ENCODE peak calls at places on chromosomes 4 and X, in five cellular contexts. One of them, this sample, is unnamed.

GRCh38 chr4:145278341-145279121 is 98.1 kb upstream of the OTUD4 start:
- DNase-seq in right atrium auricular region: no peak
- DNase-seq in AG04450: no peak
- DNase-seq in heart right ventricle: no peak
- DNase-seq in sigmoid colon: no peak
- DNase-seq in this sample: peak; percentile 62

GRCh38 chr4:119748853-119749252 is 120.2 kb upstream of the PDE5A start:
- DNase-seq in heart right ventricle: no peak
- DNase-seq in sigmoid colon: no peak
- DNase-seq in right atrium auricular region: no peak
- DNase-seq in AG04450: no peak
- DNase-seq in this sample: no peak

GRCh38 chr4:158571736-158572135 is 50.1 kb downstream of the RXFP1 start:
- DNase-seq in heart right ventricle: no peak
- DNase-seq in right atrium auricular region: no peak
- DNase-seq in sigmoid colon: no peak
- DNase-seq in AG04450: no peak
- DNase-seq in this sample: no peak

GRCh38 chrX:153650959-153651358 is 4.0 kb downstream of the DUSP9 start:
- DNase-seq in sigmoid colon: no peak
- DNase-seq in heart right ventricle: no peak
- DNase-seq in right atrium auricular region: no peak
- DNase-seq in AG04450: no peak
- DNase-seq in this sample: peak; percentile 20

GRCh38 chr4:13844740-13845139 is 217.2 kb upstream of the BOD1L1 start:
- DNase-seq in heart right ventricle: no peak
- DNase-seq in AG04450: no peak
- DNase-seq in right atrium auricular region: no peak
- DNase-seq in sigmoid colon: no peak
- DNase-seq in this sample: no peak

GRCh38 chr4:130486186-130486585 is 1390.2 kb downstream of the C4orf33 start:
- DNase-seq in heart right ventricle: no peak
- DNase-seq in sigmoid colon: no peak
- DNase-seq in right atrium auricular region: no peak
- DNase-seq in AG04450: no peak
- DNase-seq in this sample: no peak

GRCh38 chr4:94831607-94832006 is 73.9 kb downstream of the BMPR1B start:
- DNase-seq in right atrium auricular region: no peak
- DNase-seq in AG04450: no peak
- DNase-seq in sigmoid colon: no peak
- DNase-seq in heart right ventricle: no peak
- DNase-seq in this sample: no peak

GRCh38 chr4:41681054-41681453 is 67.5 kb downstream of the PHOX2B start:
- DNase-seq in heart right ventricle: peak; percentile 31
- DNase-seq in right atrium auricular region: no peak
- DNase-seq in sigmoid colon: no peak
- DNase-seq in AG04450: no peak
- DNase-seq in this sample: no peak

GRCh38 chr4:15925830-15926229 is 12.7 kb downstream of the FGFBP1 start:
- DNase-seq in right atrium auricular region: no peak
- DNase-seq in sigmoid colon: no peak
- DNase-seq in heart right ventricle: no peak
- DNase-seq in AG04450: no peak
- DNase-seq in this sample: no peak

GRCh38 chrX:47212381-47213293 is 5.8 kb upstream of the CDK16 start:
- DNase-seq in right atrium auricular region: no peak
- DNase-seq in heart right ventricle: no peak
- DNase-seq in AG04450: no peak
- DNase-seq in sigmoid colon: peak; percentile 44
- DNase-seq in this sample: no peak

GRCh38 chr4:11966782-11967181 is 538.1 kb upstream of the HS3ST1 start:
- DNase-seq in sigmoid colon: no peak
- DNase-seq in AG04450: no peak
- DNase-seq in right atrium auricular region: no peak
- DNase-seq in heart right ventricle: no peak
- DNase-seq in this sample: no peak

GRCh38 chrX:1140236-1140681 is 72.2 kb downstream of the CRLF2 start:
- DNase-seq in heart right ventricle: no peak
- DNase-seq in sigmoid colon: peak; percentile 20
- DNase-seq in right atrium auricular region: no peak
- DNase-seq in AG04450: no peak
- DNase-seq in this sample: peak; percentile 21

GRCh38 chr4:8761167-8761823 is 110.3 kb downstream of the HMX1 start:
- DNase-seq in heart right ventricle: no peak
- DNase-seq in right atrium auricular region: no peak
- DNase-seq in sigmoid colon: peak; percentile 43
- DNase-seq in AG04450: no peak
- DNase-seq in this sample: no peak

GRCh38 chr4:4990857-4991540 is 28.3 kb downstream of the CYTL1 start:
- DNase-seq in heart right ventricle: peak; percentile 64
- DNase-seq in AG04450: no peak
- DNase-seq in sigmoid colon: peak; percentile 95
- DNase-seq in right atrium auricular region: peak; percentile 91
- DNase-seq in this sample: no peak

GRCh38 chr4:4992833-4993232 is 26.4 kb downstream of the CYTL1 start:
- DNase-seq in heart right ventricle: no peak
- DNase-seq in sigmoid colon: no peak
- DNase-seq in right atrium auricular region: no peak
- DNase-seq in AG04450: no peak
- DNase-seq in this sample: no peak

GRCh38 chr4:4990329-4990728 is 28.9 kb downstream of the CYTL1 start:
- DNase-seq in sigmoid colon: peak; percentile 65
- DNase-seq in AG04450: no peak
- DNase-seq in right atrium auricular region: no peak
- DNase-seq in heart right ventricle: no peak
- DNase-seq in this sample: no peak

GRCh38 chr4:4989083-4989622 is 30.1 kb downstream of the CYTL1 start:
- DNase-seq in AG04450: no peak
- DNase-seq in right atrium auricular region: no peak
- DNase-seq in sigmoid colon: no peak
- DNase-seq in heart right ventricle: no peak
- DNase-seq in this sample: no peak

GRCh38 chr4:4991541-4992099 is 27.6 kb downstream of the CYTL1 start:
- DNase-seq in right atrium auricular region: no peak
- DNase-seq in sigmoid colon: peak; percentile 63
- DNase-seq in AG04450: no peak
- DNase-seq in heart right ventricle: no peak
- DNase-seq in this sample: no peak
- H3K27ac ChIP-seq in right atrium auricular region: peak overlapping the region; percentile 71
- H3K27ac ChIP-seq in sigmoid colon: peak overlapping the region; percentile 79
- H3K27ac ChIP-seq in AG04450: peak overlapping the region; percentile 21
- H3K27ac ChIP-seq in heart right ventricle: no peak overlapping the region
- H3K27ac ChIP-seq in this sample: no peak overlapping the region

GRCh38 chrX:134573683-134574035 is 84.6 kb downstream of the PLAC1 start:
- DNase-seq in AG04450: no peak
- DNase-seq in right atrium auricular region: no peak
- DNase-seq in sigmoid colon: no peak
- DNase-seq in heart right ventricle: no peak
- DNase-seq in this sample: no peak
- H3K27ac ChIP-seq in AG04450: no peak overlapping the region
- H3K27ac ChIP-seq in right atrium auricular region: no peak overlapping the region
- H3K27ac ChIP-seq in sigmoid colon: no peak overlapping the region
- H3K27ac ChIP-seq in heart right ventricle: no peak overlapping the region
- H3K27ac ChIP-seq in this sample: no peak overlapping the region

GRCh38 chr4:154416183-154416543 is 75.4 kb downstream of the DCHS2 start:
- DNase-seq in sigmoid colon: peak; percentile 77
- DNase-seq in heart right ventricle: peak; percentile 36
- DNase-seq in right atrium auricular region: no peak
- DNase-seq in AG04450: no peak
- DNase-seq in this sample: no peak
- H3K27ac ChIP-seq in sigmoid colon: peak overlapping the region; percentile 85
- H3K27ac ChIP-seq in heart right ventricle: no peak overlapping the region
- H3K27ac ChIP-seq in right atrium auricular region: peak overlapping the region; percentile 54
- H3K27ac ChIP-seq in AG04450: no peak overlapping the region
- H3K27ac ChIP-seq in this sample: no peak overlapping the region

DNA sequence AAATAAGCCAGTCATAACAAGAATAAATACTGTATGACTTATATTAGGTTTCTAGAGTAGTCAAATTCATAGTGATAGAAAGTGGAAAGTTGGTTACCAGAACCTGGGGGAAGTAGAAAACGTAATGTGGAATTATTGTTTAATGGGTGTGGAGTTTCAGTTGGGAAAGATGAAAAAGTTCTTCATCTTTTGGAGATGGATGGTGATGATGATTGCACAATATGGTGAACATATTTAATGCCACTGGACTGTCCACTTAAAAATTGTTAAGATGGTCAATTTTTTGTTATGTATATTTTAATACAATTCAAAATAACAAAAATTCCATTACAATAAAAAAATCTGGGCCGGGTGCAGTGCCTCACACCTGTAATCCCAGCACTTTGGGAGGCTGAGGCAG is 289.6 kb downstream of the ZIC3 start:
- DNase-seq in sigmoid colon: no peak
- DNase-seq in right atrium auricular region: no peak
- DNase-seq in AG04450: no peak
- DNase-seq in heart right ventricle: no peak
- DNase-seq in this sample: no peak
- H3K27ac ChIP-seq in sigmoid colon: no peak overlapping the region
- H3K27ac ChIP-seq in right atrium auricular region: no peak overlapping the region
- H3K27ac ChIP-seq in AG04450: no peak overlapping the region
- H3K27ac ChIP-seq in heart right ventricle: no peak overlapping the region
- H3K27ac ChIP-seq in this sample: no peak overlapping the region

DNA sequence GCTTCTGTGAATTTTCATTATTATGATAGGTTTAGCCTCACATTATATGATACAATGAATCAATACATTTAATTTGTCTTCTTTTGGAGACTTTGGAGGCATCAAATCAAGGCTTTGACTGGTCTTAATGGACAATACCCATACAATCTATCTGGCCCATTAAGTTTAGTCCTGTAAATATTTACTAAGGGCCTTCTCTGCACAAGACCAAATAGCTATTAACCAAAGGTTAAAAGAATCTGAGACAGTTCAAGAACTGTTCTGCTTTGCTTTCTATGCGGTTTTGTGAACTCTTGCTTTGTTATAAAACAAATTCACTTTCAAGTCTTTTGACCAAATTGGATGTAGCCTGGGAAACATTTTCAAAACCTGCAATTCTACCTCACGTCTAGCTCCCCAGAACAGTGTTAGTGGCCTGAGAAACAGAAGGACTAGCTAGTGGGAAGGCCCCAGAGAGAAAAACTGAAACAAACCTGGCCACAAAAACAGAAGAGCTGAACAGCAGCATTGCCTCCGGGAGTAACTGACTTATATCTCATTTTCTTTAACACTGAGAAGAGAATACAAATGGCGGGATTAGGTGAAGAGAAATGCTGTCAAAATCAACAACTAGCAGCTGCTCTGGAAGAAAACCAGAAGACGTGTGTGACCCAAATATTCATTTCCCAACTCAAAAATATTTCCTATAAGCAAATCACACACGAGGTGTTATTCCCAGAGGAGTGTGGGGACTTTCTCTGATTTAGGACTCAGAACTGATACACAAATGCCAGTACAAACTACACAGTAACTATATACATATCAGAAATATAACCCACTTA is 548 bp downstream of the TLR1 start:
- DNase-seq in AG04450: no peak
- DNase-seq in heart right ventricle: no peak
- DNase-seq in right atrium auricular region: no peak
- DNase-seq in sigmoid colon: no peak
- DNase-seq in this sample: no peak
- H3K27ac ChIP-seq in AG04450: no peak overlapping the region
- H3K27ac ChIP-seq in heart right ventricle: peak overlapping the region; percentile 4
- H3K27ac ChIP-seq in right atrium auricular region: peak overlapping the region; percentile 66
- H3K27ac ChIP-seq in sigmoid colon: peak overlapping the region; percentile 68
- H3K27ac ChIP-seq in this sample: no peak overlapping the region